ENCODE peak calls at places on chromosomes 4 and X, in six cellular contexts. C is breast epithelium, H is endothelial cell of umbilical vein, N is stomach, Y is transverse colon, Q is GM12891. T is an unnamed sample.

GRCh38 chr4:15914291-15914690 is 24.2 kb downstream of the FGFBP1 start:
- DNase-seq in C (no peak), H (no peak), N (no peak), Y (no peak), Q (no peak), T (no peak)

GRCh38 chr4:80538276-80538926 is 202.9 kb downstream of the CFAP299 start:
- DNase-seq in C (no peak), H (no peak), N (no peak), Y (no peak), Q (no peak), T (no peak)

GRCh38 chrX:53556868-53557267 is 122.7 kb upstream of the HSD17B10 start:
- DNase-seq in C (no peak), H (no peak), N (no peak), Y (no peak), Q (no peak), T (no peak)

GRCh38 chr4:38621004-38621684 is 42.9 kb upstream of the KLF3 start:
- DNase-seq in C (no peak), H (no peak), N (peak), Y (peak), Q (no peak), T (no peak)

GRCh38 chr4:77152421-77152820 is 4.6 kb upstream of the CCNG2 start:
- DNase-seq in C (no peak), H (no peak), N (no peak), Y (no peak), Q (no peak), T (no peak)

GRCh38 chrX:88982183-88982582 is 235.2 kb downstream of the CPXCR1 start:
- DNase-seq in C (no peak), H (no peak), N (no peak), Y (no peak), Q (no peak), T (no peak)

GRCh38 chr4:178681871-178682270 is 1239.6 kb upstream of the AGA start:
- DNase-seq in C (no peak), H (no peak), N (no peak), Y (no peak), Q (no peak), T (no peak)

GRCh38 chr4:143700060-143700419 is 435 bp downstream of the FREM3 start:
- DNase-seq in C (no peak), H (peak), N (no peak), Y (no peak), Q (no peak), T (no peak)

GRCh38 chr4:165507381-165507780 is 128.6 kb downstream of the CPE start:
- DNase-seq in C (no peak), H (no peak), N (no peak), Y (no peak), Q (no peak), T (no peak)

GRCh38 chr4:184255361-184255760 is 37.7 kb upstream of the ENPP6 start:
- DNase-seq in C (no peak), H (no peak), N (no peak), Y (no peak), Q (no peak), T (no peak)

GRCh38 chrX:34918856-34919255 is 23.7 kb upstream of the FAM47B start:
- DNase-seq in C (no peak), H (peak), N (no peak), Y (no peak), Q (no peak), T (no peak)

GRCh38 chrX:107731831-107732502 is 43.6 kb downstream of the TSC22D3 start:
- DNase-seq in C (peak), H (peak), N (peak), Y (peak), Q (no peak), T (no peak)

GRCh38 chr4:183797041-183797444 is 108.1 kb upstream of the STOX2 start:
- DNase-seq in C (no peak), H (no peak), N (peak), Y (peak), Q (no peak), T (no peak)

GRCh38 chr4:112063260-112063659 is 82.0 kb upstream of the FAM241A start:
- DNase-seq in C (no peak), H (no peak), N (no peak), Y (no peak), Q (no peak), T (no peak)

GRCh38 chr4:72295966-72296557 is 264.3 kb downstream of the NPFFR2 start:
- DNase-seq in C (no peak), H (peak), N (no peak), Y (no peak), Q (no peak), T (no peak)

DNA sequence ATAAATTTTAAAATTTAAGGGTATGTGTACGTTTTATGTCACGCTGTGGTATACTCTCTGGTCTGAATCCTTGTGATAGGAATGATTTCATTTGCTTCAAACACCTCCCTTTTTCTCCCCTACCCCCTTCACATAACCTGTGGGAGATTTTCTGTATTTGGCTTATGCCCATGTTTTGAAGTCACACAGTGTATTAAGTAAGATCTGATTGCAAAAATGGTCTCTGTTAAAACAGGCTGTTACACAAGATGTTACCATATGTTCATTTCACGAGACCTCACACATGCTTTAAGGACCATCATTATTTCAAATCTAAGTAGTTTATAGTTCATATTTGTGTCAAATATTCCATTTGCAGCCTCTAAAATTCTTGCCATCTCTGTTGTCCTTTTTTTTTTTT is 63.5 kb downstream of the TMEM131L start:
- DNase-seq in C (no peak), H (no peak), N (no peak), Y (no peak), Q (no peak), T (no peak)
- TF ChIP-seq POLR2AphosphoS5 in C (no peak), H (no peak), N (no peak), Y (no peak), Q (no peak), T (no peak)

DNA sequence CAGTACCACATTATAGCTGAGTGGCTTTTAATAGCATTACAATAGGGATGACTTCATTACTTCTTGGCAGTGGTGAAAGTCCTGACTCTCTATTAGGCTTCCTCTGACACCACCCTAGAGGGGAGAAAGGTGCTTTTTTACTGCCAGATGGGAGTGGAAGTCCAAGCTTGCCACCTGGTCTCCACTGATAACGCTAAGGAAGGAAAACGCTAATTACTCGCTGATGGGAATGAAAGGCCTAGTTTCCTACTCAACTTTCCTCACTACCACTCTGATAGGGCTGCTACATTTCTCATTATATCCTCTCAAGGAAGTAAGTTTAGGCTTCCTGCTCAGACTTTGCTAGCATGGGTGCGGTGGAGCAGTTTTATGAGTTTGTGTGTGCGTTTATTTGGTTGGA is 62.3 kb upstream of the PAGE3 start:
- DNase-seq in C (no peak), H (peak), N (no peak), Y (peak), Q (no peak), T (no peak)
- TF ChIP-seq POLR2AphosphoS5 in C (no peak), H (no peak), N (no peak), Y (no peak), Q (no peak), T (no peak)

DNA sequence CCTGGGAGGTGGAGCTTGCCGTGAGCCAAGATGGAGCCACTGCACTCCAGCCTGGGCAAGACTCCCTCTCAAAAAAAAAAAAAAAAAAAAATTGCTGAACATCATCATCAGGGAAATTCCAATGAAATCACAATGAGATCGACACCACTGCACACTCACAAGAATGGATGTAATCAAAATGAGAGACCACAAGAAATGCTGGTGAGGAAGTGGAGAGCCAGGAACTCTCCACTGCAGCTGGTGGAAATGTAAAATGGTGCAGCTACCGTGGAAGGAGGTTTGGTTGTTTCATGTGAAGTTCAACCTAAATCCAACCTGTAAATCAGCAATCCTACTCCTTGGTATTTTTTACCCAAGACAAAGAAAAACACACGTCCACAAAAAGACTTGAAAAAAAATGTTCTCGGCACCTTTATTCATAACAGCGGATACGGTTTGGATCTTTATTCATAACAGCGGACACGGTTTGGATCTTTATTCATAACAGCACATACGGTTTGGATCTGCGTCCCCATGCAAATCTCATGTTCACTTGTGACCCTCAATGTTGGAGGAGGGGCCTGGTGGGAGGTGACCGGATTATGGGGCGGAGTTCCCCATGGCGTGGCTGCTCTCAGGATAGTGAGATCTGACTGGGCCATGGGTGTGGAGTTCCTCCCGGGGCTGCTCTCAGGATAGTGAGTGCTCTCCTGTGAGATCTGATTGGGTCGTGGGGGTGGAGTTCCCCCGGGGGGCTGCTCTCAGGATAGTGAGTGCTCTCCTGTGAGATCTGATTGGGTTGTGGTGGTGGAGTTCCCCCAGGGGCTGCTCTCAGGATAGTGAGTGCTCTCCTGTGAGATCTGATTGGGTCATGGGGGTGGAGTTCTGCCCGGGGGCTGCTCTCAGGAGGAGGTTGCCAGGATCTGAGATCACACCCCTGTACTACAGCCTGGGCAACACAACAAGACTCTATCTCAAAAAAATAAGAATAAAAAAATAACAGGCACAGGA is 7.7 kb downstream of the GAK start:
- DNase-seq in C (no peak), H (peak), N (no peak), Y (peak), Q (no peak), T (no peak)
- TF ChIP-seq POLR2AphosphoS5 in C (no peak), H (no peak), N (no peak), Y (no peak), Q (no peak), T (no peak)

GRCh38 chr4:136001791-136002190 is 1530.5 kb downstream of the PCDH18 start:
- DNase-seq in C (no peak), H (no peak), N (no peak), Y (no peak), Q (no peak), T (no peak)
- TF ChIP-seq POLR2AphosphoS5 in C (no peak), H (no peak), N (no peak), Y (no peak), Q (no peak), T (no peak)

GRCh38 chr4:1705732-1706131 is 6.4 kb downstream of the SLBP start:
- DNase-seq in C (no peak), H (no peak), N (no peak), Y (no peak), Q (no peak), T (no peak)
- TF ChIP-seq POLR2AphosphoS5 in C (no peak), H (no peak), N (no peak), Y (no peak), Q (no peak), T (no peak)

GRCh38 chrX:25049347-25049746 is 33.6 kb upstream of the ARX start:
- DNase-seq in C (no peak), H (no peak), N (no peak), Y (no peak), Q (no peak), T (no peak)

GRCh38 chrX:25048176-25048575 is 32.4 kb upstream of the ARX start:
- DNase-seq in C (no peak), H (no peak), N (no peak), Y (no peak), Q (no peak), T (no peak)

GRCh38 chrX:25052798-25053534 is 37.2 kb upstream of the ARX start:
- DNase-seq in C (no peak), H (no peak), N (no peak), Y (no peak), Q (no peak), T (no peak)

GRCh38 chrX:25049971-25050370 is 34.2 kb upstream of the ARX start:
- DNase-seq in C (no peak), H (no peak), N (no peak), Y (no peak), Q (no peak), T (no peak)
- TF ChIP-seq POLR2AphosphoS5 in C (no peak), H (no peak), N (no peak), Y (no peak), Q (no peak), T (no peak)

DNA sequence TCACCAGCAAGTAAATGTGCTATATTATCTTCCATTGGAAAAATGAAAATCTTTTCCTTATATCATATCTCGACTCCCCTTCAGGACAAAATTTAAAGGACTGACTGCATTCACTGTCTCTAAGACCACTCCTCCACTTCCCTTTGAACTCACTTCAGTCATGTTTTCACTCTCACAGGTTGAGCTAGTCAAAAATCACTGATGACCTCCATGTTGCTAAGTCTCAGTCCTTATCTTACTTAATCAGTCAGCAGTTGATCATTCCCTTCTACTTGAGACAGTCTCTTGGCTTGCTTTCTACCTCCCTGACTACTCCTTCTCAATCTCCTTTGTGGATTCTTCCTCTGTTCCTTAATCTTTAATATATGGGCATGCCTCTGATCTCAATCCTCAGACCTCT is 117.0 kb upstream of the LSM6 start:
- DNase-seq in C (no peak), H (no peak), N (no peak), Y (no peak), Q (no peak), T (no peak)
- TF ChIP-seq POLR2AphosphoS5 in C (no peak), H (no peak), N (no peak), Y (no peak), Q (no peak), T (no peak)

GRCh38 chr4:137952116-137952515 is 290.0 kb downstream of the SLC7A11 start:
- DNase-seq in C (no peak), H (no peak), N (no peak), Y (no peak), Q (no peak), T (no peak)

GRCh38 chr4:137949746-137950145 is 292.4 kb downstream of the SLC7A11 start:
- DNase-seq in C (no peak), H (no peak), N (no peak), Y (no peak), Q (no peak), T (no peak)

GRCh38 chr4:137950286-137950685 is 291.9 kb downstream of the SLC7A11 start:
- DNase-seq in C (no peak), H (no peak), N (no peak), Y (no peak), Q (no peak), T (no peak)

DNA sequence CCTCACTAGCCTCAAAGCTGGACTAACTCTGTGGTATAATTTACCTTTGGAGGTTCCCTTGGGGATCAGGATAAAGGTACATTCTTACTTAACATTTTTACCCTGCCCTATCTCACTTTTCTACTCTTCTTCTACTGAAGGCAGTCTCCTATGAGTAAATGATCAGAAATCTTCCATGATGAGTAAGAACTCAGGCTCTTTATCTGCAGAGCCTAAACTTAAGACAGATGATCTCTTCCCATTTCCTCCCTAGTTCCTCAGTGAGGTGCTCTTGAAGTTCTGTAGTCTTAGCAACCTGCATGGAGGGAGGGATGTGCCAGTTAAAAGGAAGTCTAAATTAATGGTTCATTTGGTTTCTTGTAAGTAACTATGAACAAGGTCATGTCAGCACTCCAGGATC is 295.7 kb downstream of the SLC7A11 start:
- DNase-seq in C (no peak), H (no peak), N (no peak), Y (no peak), Q (no peak), T (no peak)
- TF ChIP-seq POLR2AphosphoS5 in C (no peak), H (no peak), N (no peak), Y (no peak), Q (no peak), T (no peak)

T was measured in GM12892.